ENCODE peak calls at places on chromosomes 3 and 15, in four cellular contexts. One of them, this sample, is unnamed.

GRCh38 chr3:141285570-141285969 is 53.9 kb downstream of the PXYLP1 start:
- DNase-seq in activated CD4-positive, CD25-positive, alpha-beta regulatory T cell treated with anti-CD3 and anti-CD28 coated beads, Interleukin-2, amount 50 U/mL, for 72 hours: no peak
- DNase-seq in Right ventricle myocardium superior: no peak
- DNase-seq in AG09309: no peak
- DNase-seq in this sample: no peak

GRCh38 chr3:67381667-67382272 is 272.6 kb downstream of the SUCLG2 start:
- DNase-seq in activated CD4-positive, CD25-positive, alpha-beta regulatory T cell treated with anti-CD3 and anti-CD28 coated beads, Interleukin-2, amount 50 U/mL, for 72 hours: no peak
- DNase-seq in Right ventricle myocardium superior: no peak
- DNase-seq in AG09309: no peak
- DNase-seq in this sample: no peak

GRCh38 chr3:41362638-41363559 is 163.6 kb downstream of the CTNNB1 start:
- DNase-seq in activated CD4-positive, CD25-positive, alpha-beta regulatory T cell treated with anti-CD3 and anti-CD28 coated beads, Interleukin-2, amount 50 U/mL, for 72 hours: no peak
- DNase-seq in Right ventricle myocardium superior: no peak
- DNase-seq in AG09309: no peak
- DNase-seq in this sample: no peak

GRCh38 chr3:84772841-84773240 is 185.9 kb upstream of the CADM2 start:
- DNase-seq in activated CD4-positive, CD25-positive, alpha-beta regulatory T cell treated with anti-CD3 and anti-CD28 coated beads, Interleukin-2, amount 50 U/mL, for 72 hours: no peak
- DNase-seq in Right ventricle myocardium superior: no peak
- DNase-seq in AG09309: no peak
- DNase-seq in this sample: no peak

GRCh38 chr3:124985358-124985757 is 50.8 kb upstream of the MUC13 start:
- DNase-seq in activated CD4-positive, CD25-positive, alpha-beta regulatory T cell treated with anti-CD3 and anti-CD28 coated beads, Interleukin-2, amount 50 U/mL, for 72 hours: no peak
- DNase-seq in Right ventricle myocardium superior: no peak
- DNase-seq in AG09309: peak; percentile 40
- DNase-seq in this sample: peak; percentile 47

GRCh38 chr15:93321881-93322282 is 232.9 kb upstream of the RGMA start:
- DNase-seq in activated CD4-positive, CD25-positive, alpha-beta regulatory T cell treated with anti-CD3 and anti-CD28 coated beads, Interleukin-2, amount 50 U/mL, for 72 hours: no peak
- DNase-seq in Right ventricle myocardium superior: no peak
- DNase-seq in AG09309: no peak
- DNase-seq in this sample: no peak

GRCh38 chr3:152235709-152236298 is 32.9 kb upstream of the MBNL1 start:
- DNase-seq in activated CD4-positive, CD25-positive, alpha-beta regulatory T cell treated with anti-CD3 and anti-CD28 coated beads, Interleukin-2, amount 50 U/mL, for 72 hours: no peak
- DNase-seq in Right ventricle myocardium superior: no peak
- DNase-seq in AG09309: no peak
- DNase-seq in this sample: no peak

GRCh38 chr3:195263925-195264575 is 6.9 kb downstream of the XXYLT1 start:
- DNase-seq in activated CD4-positive, CD25-positive, alpha-beta regulatory T cell treated with anti-CD3 and anti-CD28 coated beads, Interleukin-2, amount 50 U/mL, for 72 hours: no peak
- DNase-seq in Right ventricle myocardium superior: no peak
- DNase-seq in AG09309: no peak
- DNase-seq in this sample: no peak

GRCh38 chr3:53921296-53921695 is 29.6 kb upstream of the SELENOK start:
- DNase-seq in activated CD4-positive, CD25-positive, alpha-beta regulatory T cell treated with anti-CD3 and anti-CD28 coated beads, Interleukin-2, amount 50 U/mL, for 72 hours: no peak
- DNase-seq in Right ventricle myocardium superior: no peak
- DNase-seq in AG09309: no peak
- DNase-seq in this sample: no peak

GRCh38 chr3:71926242-71926560 is 141.3 kb upstream of the PROK2 start:
- DNase-seq in activated CD4-positive, CD25-positive, alpha-beta regulatory T cell treated with anti-CD3 and anti-CD28 coated beads, Interleukin-2, amount 50 U/mL, for 72 hours: no peak
- DNase-seq in Right ventricle myocardium superior: no peak
- DNase-seq in AG09309: no peak
- DNase-seq in this sample: no peak

GRCh38 chr15:87348746-87349145 is 907.8 kb downstream of the NTRK3 start:
- DNase-seq in activated CD4-positive, CD25-positive, alpha-beta regulatory T cell treated with anti-CD3 and anti-CD28 coated beads, Interleukin-2, amount 50 U/mL, for 72 hours: no peak
- DNase-seq in Right ventricle myocardium superior: no peak
- DNase-seq in AG09309: no peak
- DNase-seq in this sample: no peak

GRCh38 chr15:55513125-55513524 is 5.1 kb upstream of the DNAAF4 start:
- DNase-seq in activated CD4-positive, CD25-positive, alpha-beta regulatory T cell treated with anti-CD3 and anti-CD28 coated beads, Interleukin-2, amount 50 U/mL, for 72 hours: no peak
- DNase-seq in Right ventricle myocardium superior: no peak
- DNase-seq in AG09309: no peak
- DNase-seq in this sample: no peak

GRCh38 chr15:40906101-40906946 is 12.1 kb downstream of the VPS18 start:
- DNase-seq in activated CD4-positive, CD25-positive, alpha-beta regulatory T cell treated with anti-CD3 and anti-CD28 coated beads, Interleukin-2, amount 50 U/mL, for 72 hours: peak; percentile 78
- DNase-seq in Right ventricle myocardium superior: peak; percentile 91
- DNase-seq in AG09309: peak; percentile 89
- DNase-seq in this sample: peak; percentile 78

This sample was measured in fibroblast of the conjunctiva.